ENCODE peak calls at places on chromosomes 2 and 18, in nine cellular contexts. One of them, this sample, is unnamed.

GRCh38 chr2:39220136-39220535 is 23.6 kb downstream of the CDKL4 start:
- DNase-seq in endothelial cell of umbilical vein: no peak
- DNase-seq in HCT116: no peak
- DNase-seq in A549: no peak
- DNase-seq in K562: no peak
- DNase-seq in H1: no peak
- DNase-seq in SK-N-SH: no peak
- DNase-seq in GM12878: no peak
- DNase-seq in HepG2: no peak
- DNase-seq in this sample: no peak

GRCh38 chr18:67104700-67105284 is 411.7 kb downstream of the DSEL start:
- DNase-seq in endothelial cell of umbilical vein: peak
- DNase-seq in HCT116: no peak
- DNase-seq in A549: peak
- DNase-seq in K562: peak
- DNase-seq in H1: peak
- DNase-seq in SK-N-SH: peak
- DNase-seq in GM12878: no peak
- DNase-seq in HepG2: peak
- DNase-seq in this sample: peak

GRCh38 chr2:196783431-196784094 is 15.9 kb downstream of the GTF3C3 start:
- DNase-seq in endothelial cell of umbilical vein: no peak
- DNase-seq in HCT116: no peak
- DNase-seq in A549: no peak
- DNase-seq in K562: no peak
- DNase-seq in H1: no peak
- DNase-seq in SK-N-SH: no peak
- DNase-seq in GM12878: no peak
- DNase-seq in HepG2: no peak
- DNase-seq in this sample: peak

GRCh38 chr2:239012228-239012627 is 164.3 kb downstream of the TWIST2 start:
- DNase-seq in endothelial cell of umbilical vein: no peak
- DNase-seq in HCT116: no peak
- DNase-seq in A549: no peak
- DNase-seq in K562: no peak
- DNase-seq in H1: no peak
- DNase-seq in SK-N-SH: no peak
- DNase-seq in GM12878: no peak
- DNase-seq in HepG2: no peak
- DNase-seq in this sample: no peak

GRCh38 chr2:207163815-207164747 is 1.7 kb downstream of the KLF7 start:
- DNase-seq in endothelial cell of umbilical vein: peak
- DNase-seq in HCT116: no peak
- DNase-seq in A549: peak
- DNase-seq in K562: no peak
- DNase-seq in H1: no peak
- DNase-seq in SK-N-SH: no peak
- DNase-seq in GM12878: no peak
- DNase-seq in HepG2: peak
- DNase-seq in this sample: peak

GRCh38 chr18:73944715-73945114 is 202.9 kb downstream of the FBXO15 start:
- DNase-seq in endothelial cell of umbilical vein: no peak
- DNase-seq in HCT116: no peak
- DNase-seq in A549: no peak
- DNase-seq in K562: no peak
- DNase-seq in H1: no peak
- DNase-seq in SK-N-SH: no peak
- DNase-seq in GM12878: no peak
- DNase-seq in HepG2: no peak
- DNase-seq in this sample: no peak

GRCh38 chr2:67289921-67290371 is 107.2 kb upstream of the ETAA1 start:
- DNase-seq in endothelial cell of umbilical vein: peak
- DNase-seq in HCT116: no peak
- DNase-seq in A549: no peak
- DNase-seq in K562: no peak
- DNase-seq in H1: no peak
- DNase-seq in SK-N-SH: no peak
- DNase-seq in GM12878: no peak
- DNase-seq in HepG2: no peak
- DNase-seq in this sample: no peak

GRCh38 chr2:160582481-160583161 is 89.0 kb upstream of the RBMS1 start:
- DNase-seq in endothelial cell of umbilical vein: no peak
- DNase-seq in HCT116: no peak
- DNase-seq in A549: no peak
- DNase-seq in K562: no peak
- DNase-seq in H1: no peak
- DNase-seq in SK-N-SH: no peak
- DNase-seq in GM12878: no peak
- DNase-seq in HepG2: no peak
- DNase-seq in this sample: no peak

GRCh38 chr18:28034567-28034966 is 142.4 kb downstream of the CDH2 start:
- DNase-seq in endothelial cell of umbilical vein: no peak
- DNase-seq in HCT116: no peak
- DNase-seq in A549: no peak
- DNase-seq in K562: no peak
- DNase-seq in H1: no peak
- DNase-seq in SK-N-SH: no peak
- DNase-seq in GM12878: no peak
- DNase-seq in HepG2: no peak
- DNase-seq in this sample: no peak

GRCh38 chr2:8954990-8955389 is 48.5 kb downstream of the MBOAT2 start:
- DNase-seq in endothelial cell of umbilical vein: no peak
- DNase-seq in HCT116: no peak
- DNase-seq in A549: no peak
- DNase-seq in K562: no peak
- DNase-seq in H1: no peak
- DNase-seq in SK-N-SH: no peak
- DNase-seq in GM12878: no peak
- DNase-seq in HepG2: no peak
- DNase-seq in this sample: no peak

GRCh38 chr2:212665948-212666347 is 127.3 kb upstream of the ERBB4 start:
- DNase-seq in endothelial cell of umbilical vein: no peak
- DNase-seq in HCT116: no peak
- DNase-seq in A549: no peak
- DNase-seq in K562: no peak
- DNase-seq in H1: no peak
- DNase-seq in SK-N-SH: no peak
- DNase-seq in GM12878: no peak
- DNase-seq in HepG2: no peak
- DNase-seq in this sample: no peak

GRCh38 chr18:29078272-29078671 is 901.3 kb upstream of the CDH2 start:
- DNase-seq in endothelial cell of umbilical vein: no peak
- DNase-seq in HCT116: no peak
- DNase-seq in A549: no peak
- DNase-seq in K562: no peak
- DNase-seq in H1: no peak
- DNase-seq in SK-N-SH: no peak
- DNase-seq in GM12878: no peak
- DNase-seq in HepG2: no peak
- DNase-seq in this sample: no peak

GRCh38 chr2:28606986-28607441 is 111.2 kb downstream of the PLB1 start:
- DNase-seq in endothelial cell of umbilical vein: peak
- DNase-seq in HCT116: no peak
- DNase-seq in A549: peak
- DNase-seq in K562: peak
- DNase-seq in H1: no peak
- DNase-seq in SK-N-SH: no peak
- DNase-seq in GM12878: no peak
- DNase-seq in HepG2: no peak
- DNase-seq in this sample: peak

GRCh38 chr18:32473325-32473724 is 2.6 kb upstream of the GAREM1 start:
- DNase-seq in endothelial cell of umbilical vein: no peak
- DNase-seq in HCT116: no peak
- DNase-seq in A549: no peak
- DNase-seq in K562: no peak
- DNase-seq in H1: no peak
- DNase-seq in SK-N-SH: peak
- DNase-seq in GM12878: no peak
- DNase-seq in HepG2: no peak
- DNase-seq in this sample: no peak

GRCh38 chr2:189254268-189254883 is 74.8 kb upstream of the COL5A2 start:
- DNase-seq in endothelial cell of umbilical vein: no peak
- DNase-seq in HCT116: no peak
- DNase-seq in A549: no peak
- DNase-seq in K562: no peak
- DNase-seq in H1: no peak
- DNase-seq in SK-N-SH: peak
- DNase-seq in GM12878: no peak
- DNase-seq in HepG2: no peak
- DNase-seq in this sample: no peak
- H3K4me3 ChIP-seq in endothelial cell of umbilical vein: no peak
- H3K4me3 ChIP-seq in HCT116: no peak
- H3K4me3 ChIP-seq in A549: no peak
- H3K4me3 ChIP-seq in K562: no peak
- H3K4me3 ChIP-seq in H1: no peak
- H3K4me3 ChIP-seq in SK-N-SH: no peak
- H3K4me3 ChIP-seq in GM12878: no peak
- H3K4me3 ChIP-seq in HepG2: no peak
- H3K4me3 ChIP-seq in this sample: no peak

GRCh38 chr2:209933499-209934458 is 68.7 kb upstream of the RPE start:
- DNase-seq in endothelial cell of umbilical vein: peak
- DNase-seq in HCT116: no peak
- DNase-seq in A549: no peak
- DNase-seq in K562: no peak
- DNase-seq in H1: no peak
- DNase-seq in SK-N-SH: no peak
- DNase-seq in GM12878: no peak
- DNase-seq in HepG2: no peak
- DNase-seq in this sample: no peak
- TF ChIP-seq MAX in endothelial cell of umbilical vein: no peak
- TF ChIP-seq MAX in HCT116: no peak
- TF ChIP-seq MAX in A549: no peak
- TF ChIP-seq MAX in K562: no peak
- TF ChIP-seq MAX in H1: no peak
- TF ChIP-seq MAX in SK-N-SH: peak
- TF ChIP-seq MAX in GM12878: no peak
- TF ChIP-seq MAX in HepG2: no peak
- TF ChIP-seq MAX in this sample: no peak

DNA sequence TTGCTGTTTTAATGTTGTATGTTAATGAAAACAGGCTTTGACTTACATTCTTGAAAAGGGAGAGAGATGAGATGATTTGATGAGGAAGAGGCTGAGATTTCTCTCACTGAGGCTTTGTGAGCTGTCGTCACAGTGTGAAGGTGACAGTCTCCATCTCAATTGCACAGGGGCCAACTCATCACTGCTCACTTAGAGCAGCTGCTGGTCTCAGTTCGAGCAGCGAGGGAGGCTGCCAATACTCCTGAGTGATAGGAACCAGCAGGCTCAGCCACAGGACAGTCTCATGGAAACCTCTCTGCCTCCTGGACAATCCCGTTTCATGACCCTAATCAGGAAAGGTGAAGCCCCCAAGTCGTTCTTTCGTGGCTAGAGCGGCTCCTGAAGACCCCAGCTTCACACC is 170.7 kb upstream of the SOX11 start:
- DNase-seq in endothelial cell of umbilical vein: no peak
- DNase-seq in HCT116: no peak
- DNase-seq in A549: no peak
- DNase-seq in K562: no peak
- DNase-seq in H1: no peak
- DNase-seq in SK-N-SH: no peak
- DNase-seq in GM12878: no peak
- DNase-seq in HepG2: no peak
- DNase-seq in this sample: no peak
- H3K4me3 ChIP-seq in endothelial cell of umbilical vein: no peak
- H3K4me3 ChIP-seq in HCT116: no peak
- H3K4me3 ChIP-seq in A549: no peak
- H3K4me3 ChIP-seq in K562: no peak
- H3K4me3 ChIP-seq in H1: no peak
- H3K4me3 ChIP-seq in SK-N-SH: no peak
- H3K4me3 ChIP-seq in GM12878: no peak
- H3K4me3 ChIP-seq in HepG2: no peak
- H3K4me3 ChIP-seq in this sample: no peak

GRCh38 chr2:189658281-189658680 is 3.0 kb upstream of the ASNSD1 start:
- DNase-seq in endothelial cell of umbilical vein: no peak
- DNase-seq in HCT116: no peak
- DNase-seq in A549: no peak
- DNase-seq in K562: no peak
- DNase-seq in H1: no peak
- DNase-seq in SK-N-SH: no peak
- DNase-seq in GM12878: no peak
- DNase-seq in HepG2: no peak
- DNase-seq in this sample: no peak

GRCh38 chr2:189659734-189660133 is 1.5 kb upstream of the ASNSD1 start:
- DNase-seq in endothelial cell of umbilical vein: no peak
- DNase-seq in HCT116: no peak
- DNase-seq in A549: no peak
- DNase-seq in K562: no peak
- DNase-seq in H1: no peak
- DNase-seq in SK-N-SH: no peak
- DNase-seq in GM12878: no peak
- DNase-seq in HepG2: no peak
- DNase-seq in this sample: no peak

GRCh38 chr2:189660803-189661147 is 484 bp upstream of the ASNSD1 start:
- DNase-seq in endothelial cell of umbilical vein: no peak
- DNase-seq in HCT116: no peak
- DNase-seq in A549: no peak
- DNase-seq in K562: no peak
- DNase-seq in H1: no peak
- DNase-seq in SK-N-SH: no peak
- DNase-seq in GM12878: no peak
- DNase-seq in HepG2: no peak
- DNase-seq in this sample: no peak

GRCh38 chr2:189658808-189659207 is 2.5 kb upstream of the ASNSD1 start:
- DNase-seq in endothelial cell of umbilical vein: no peak
- DNase-seq in HCT116: no peak
- DNase-seq in A549: no peak
- DNase-seq in K562: no peak
- DNase-seq in H1: no peak
- DNase-seq in SK-N-SH: no peak
- DNase-seq in GM12878: no peak
- DNase-seq in HepG2: no peak
- DNase-seq in this sample: peak

GRCh38 chr2:189657867-189658266 is 3.4 kb upstream of the ASNSD1 start:
- DNase-seq in endothelial cell of umbilical vein: no peak
- DNase-seq in HCT116: no peak
- DNase-seq in A549: no peak
- DNase-seq in K562: no peak
- DNase-seq in H1: no peak
- DNase-seq in SK-N-SH: no peak
- DNase-seq in GM12878: peak
- DNase-seq in HepG2: no peak
- DNase-seq in this sample: peak
- TF ChIP-seq MAX in endothelial cell of umbilical vein: no peak
- TF ChIP-seq MAX in HCT116: no peak
- TF ChIP-seq MAX in A549: no peak
- TF ChIP-seq MAX in K562: no peak
- TF ChIP-seq MAX in H1: no peak
- TF ChIP-seq MAX in SK-N-SH: no peak
- TF ChIP-seq MAX in GM12878: no peak
- TF ChIP-seq MAX in HepG2: no peak
- TF ChIP-seq MAX in this sample: no peak

GRCh38 chr18:62718268-62718800 is 3.0 kb downstream of the PHLPP1 start:
- DNase-seq in endothelial cell of umbilical vein: peak
- DNase-seq in HCT116: no peak
- DNase-seq in A549: no peak
- DNase-seq in K562: no peak
- DNase-seq in H1: no peak
- DNase-seq in SK-N-SH: no peak
- DNase-seq in GM12878: no peak
- DNase-seq in HepG2: no peak
- DNase-seq in this sample: no peak
- H3K4me3 ChIP-seq in endothelial cell of umbilical vein: no peak
- H3K4me3 ChIP-seq in HCT116: no peak
- H3K4me3 ChIP-seq in A549: peak
- H3K4me3 ChIP-seq in K562: peak
- H3K4me3 ChIP-seq in H1: peak
- H3K4me3 ChIP-seq in SK-N-SH: peak
- H3K4me3 ChIP-seq in GM12878: peak
- H3K4me3 ChIP-seq in HepG2: peak
- H3K4me3 ChIP-seq in this sample: peak

This sample was measured in NB4.